ENCODE peak calls at places on chromosomes 6 and 20, in five cellular contexts. B is body of pancreas, H is transverse colon, I is cardiac muscle cell, D is heart left ventricle. W is an unnamed sample. For H3K4me1, the result is how much of the 10 kb centered on the place peaks cover.

GRCh38 chr6:125773387-125774341 is 17.1 kb upstream of the NCOA7 start:
- DNase-seq in B (no peak), H (no peak), I (no peak), D (no peak), W (no peak)

GRCh38 chr6:42404494-42404893 is 47.2 kb downstream of the TRERF1 start:
- DNase-seq in B (no peak), H (peak), I (peak), D (peak), W (no peak)

GRCh38 chr20:19936801-19937583 is 80.2 kb upstream of the NAA20 start:
- DNase-seq in B (no peak), H (no peak), I (no peak), D (peak), W (peak)

GRCh38 chr6:106377061-106377540 is 16.6 kb downstream of the CRYBG1 start:
- DNase-seq in B (no peak), H (no peak), I (no peak), D (no peak), W (no peak)

GRCh38 chr20:24773751-24774201 is 175.3 kb upstream of the CST7 start:
- DNase-seq in B (no peak), H (no peak), I (peak), D (no peak), W (no peak)

GRCh38 chr20:54197621-54198604 is 10.0 kb upstream of the PFDN4 start:
- DNase-seq in B (no peak), H (no peak), I (peak), D (no peak), W (no peak)

GRCh38 chr6:12844284-12845223 is 128.0 kb downstream of the PHACTR1 start:
- DNase-seq in B (no peak), H (no peak), I (peak), D (no peak), W (no peak)

GRCh38 chr6:144482142-144482541 is 197.0 kb downstream of the UTRN start:
- DNase-seq in B (peak), H (peak), I (peak), D (peak), W (peak)

GRCh38 chr20:46151936-46152335 is 33.8 kb downstream of the CD40 start:
- DNase-seq in B (no peak), H (no peak), I (no peak), D (no peak), W (no peak)

GRCh38 chr6:42449917-42450313 is 1.8 kb downstream of the TRERF1 start:
- DNase-seq in B (no peak), H (no peak), I (no peak), D (no peak), W (no peak)

GRCh38 chr6:129893513-129894098 is 32.5 kb upstream of the TMEM244 start:
- DNase-seq in B (no peak), H (no peak), I (peak), D (no peak), W (no peak)

GRCh38 chr6:44275749-44276648 is 5.7 kb downstream of the TMEM151B start:
- DNase-seq in B (no peak), H (no peak), I (no peak), D (no peak), W (no peak)

GRCh38 chr6:147135211-147135672 is 69.0 kb upstream of the STXBP5 start:
- DNase-seq in B (no peak), H (no peak), I (peak), D (no peak), W (no peak)

GRCh38 chr6:167543602-167544506 is 219.0 kb downstream of the TTLL2 start:
- DNase-seq in B (no peak), H (peak), I (peak), D (peak), W (no peak)

GRCh38 chr20:1396702-1397101 is 3.8 kb upstream of the FKBP1A start:
- DNase-seq in B (no peak), H (no peak), I (no peak), D (no peak), W (no peak)
- H3K4me1 ChIP-seq in B (under half), H (under half), I (under half), D (under half), W (under half)

GRCh38 chr6:137494967-137495595 is 887 bp upstream of the OLIG3 start:
- DNase-seq in B (no peak), H (no peak), I (no peak), D (no peak), W (no peak)

GRCh38 chr6:137495652-137496391 is 1.6 kb upstream of the OLIG3 start:
- DNase-seq in B (no peak), H (no peak), I (no peak), D (no peak), W (no peak)

GRCh38 chr6:137496909-137497721 is 2.9 kb upstream of the OLIG3 start:
- DNase-seq in B (no peak), H (no peak), I (no peak), D (no peak), W (no peak)

GRCh38 chr6:137497722-137498463 is 3.7 kb upstream of the OLIG3 start:
- DNase-seq in B (no peak), H (no peak), I (no peak), D (no peak), W (no peak)

DNA sequence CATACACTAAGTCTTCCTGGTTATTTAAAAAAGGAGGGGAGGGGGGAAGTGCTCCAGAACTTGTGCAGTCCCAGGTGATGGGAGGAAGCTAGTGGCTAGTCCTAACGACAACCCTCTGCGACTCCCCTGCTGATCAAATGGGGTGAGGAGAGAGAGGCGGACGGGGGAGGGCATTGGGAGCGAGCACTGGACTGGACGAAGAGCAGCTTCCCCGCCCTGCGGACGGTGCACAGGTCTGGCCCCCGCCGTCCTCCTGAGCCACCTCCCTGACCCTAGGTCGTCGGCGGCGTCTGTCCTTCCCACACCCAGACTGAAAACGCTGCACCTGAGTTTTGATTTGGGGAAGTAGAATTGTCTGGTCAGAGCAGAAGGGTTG is 2.2 kb upstream of the OLIG3 start:
- DNase-seq in B (no peak), H (no peak), I (no peak), D (no peak), W (no peak)
- H3K4me1 ChIP-seq in B (under half), H (under half), I (under half), D (under half), W (half or more)

GRCh38 chr6:68728124-68728523 is 93.0 kb downstream of the ADGRB3 start:
- DNase-seq in B (no peak), H (no peak), I (peak), D (no peak), W (no peak)

GRCh38 chr6:68730291-68731054 is 95.4 kb downstream of the ADGRB3 start:
- DNase-seq in B (no peak), H (no peak), I (no peak), D (no peak), W (no peak)

GRCh38 chr6:68728580-68728979 is 93.5 kb downstream of the ADGRB3 start:
- DNase-seq in B (no peak), H (no peak), I (peak), D (no peak), W (no peak)

GRCh38 chr6:68727699-68728098 is 92.6 kb downstream of the ADGRB3 start:
- DNase-seq in B (no peak), H (no peak), I (no peak), D (no peak), W (no peak)

GRCh38 chr6:68729377-68729903 is 94.4 kb downstream of the ADGRB3 start:
- DNase-seq in B (no peak), H (no peak), I (no peak), D (no peak), W (no peak)
- H3K4me1 ChIP-seq in B (under half), H (under half), I (under half), D (under half), W (under half)

DNA sequence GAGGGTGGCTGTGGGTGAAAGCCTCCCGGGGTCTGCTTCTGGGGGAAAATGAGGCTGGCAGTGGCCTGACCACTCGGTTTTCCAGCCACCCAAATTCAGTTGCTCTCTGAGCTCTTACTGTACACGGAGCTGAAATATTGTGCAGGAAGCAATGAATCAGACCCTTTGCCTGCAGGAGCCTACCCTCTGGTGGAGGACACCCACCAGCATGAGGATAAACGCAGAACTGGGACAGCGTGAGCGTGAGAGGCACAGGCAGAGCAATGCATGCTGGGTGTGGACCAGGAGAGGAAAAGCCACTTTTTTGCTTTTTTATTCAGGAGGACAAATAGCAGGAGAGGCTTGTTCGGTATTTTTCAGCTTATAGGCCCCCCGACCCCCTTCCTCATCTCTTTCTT is 298.1 kb downstream of the QKI start:
- DNase-seq in B (no peak), H (no peak), I (no peak), D (no peak), W (no peak)
- H3K4me1 ChIP-seq in B (under half), H (under half), I (under half), D (under half), W (under half)

GRCh38 chr20:38833154-38833856 is 27.8 kb downstream of the PPP1R16B start:
- DNase-seq in B (no peak), H (no peak), I (no peak), D (no peak), W (peak)

GRCh38 chr20:38834868-38835267 is 29.4 kb downstream of the PPP1R16B start:
- DNase-seq in B (no peak), H (no peak), I (no peak), D (no peak), W (no peak)

GRCh38 chr20:38835792-38836191 is 30.3 kb downstream of the PPP1R16B start:
- DNase-seq in B (no peak), H (no peak), I (no peak), D (no peak), W (no peak)

GRCh38 chr20:38831995-38832620 is 26.6 kb downstream of the PPP1R16B start:
- DNase-seq in B (no peak), H (no peak), I (no peak), D (no peak), W (no peak)

GRCh38 chr20:38833857-38834164 is 28.3 kb downstream of the PPP1R16B start:
- DNase-seq in B (no peak), H (no peak), I (no peak), D (no peak), W (peak)
- H3K4me1 ChIP-seq in B (under half), H (under half), I (under half), D (under half), W (half or more)

GRCh38 chr20:62364911-62365736 is 2.0 kb downstream of the LAMA5 start:
- DNase-seq in B (no peak), H (peak), I (no peak), D (peak), W (no peak)
- H3K4me1 ChIP-seq in B (half or more), H (half or more), I (half or more), D (half or more), W (under half)